ENCODE peak calls at places on chromosomes 12 and 14, in ten cellular contexts. P, U, N, G, L, Q, Z, F, D and O are unnamed samples.

GRCh38 chr14:91402278-91403068 is 15.1 kb downstream of the CCDC88C start:
- DNase-seq in P (no peak), U (peak; percentile 43), N (no peak), G (no peak), L (no peak), Q (no peak), Z (no peak), F (no peak), D (no peak), O (no peak)

GRCh38 chr12:74334770-74335169 is 202.9 kb upstream of the ATXN7L3B start:
- DNase-seq in P (peak; percentile 10), U (peak; percentile 18), N (peak; percentile 26), G (peak; percentile 64), L (no peak), Q (no peak), Z (no peak), F (peak; percentile 34), D (no peak), O (no peak)

GRCh38 chr12:70948236-70948975 is 27.9 kb upstream of the PTPRR start:
- DNase-seq in P (peak; percentile 17), U (no peak), N (no peak), G (no peak), L (no peak), Q (no peak), Z (no peak), F (peak; percentile 12), D (no peak), O (no peak)

GRCh38 chr12:69886101-69886500 is 61.1 kb downstream of the MYRFL start:
- DNase-seq in P (no peak), U (no peak), N (no peak), G (no peak), L (no peak), Q (no peak), Z (no peak), F (no peak), D (no peak), O (no peak)

GRCh38 chr12:2283910-2284309 is 231.1 kb downstream of the CACNA1C start:
- DNase-seq in P (no peak), U (peak; percentile 67), N (no peak), G (no peak), L (no peak), Q (no peak), Z (no peak), F (peak; percentile 67), D (no peak), O (peak; percentile 70)

GRCh38 chr14:61696753-61697318 is 1.5 kb downstream of the HIF1A start:
- DNase-seq in P (no peak), U (no peak), N (no peak), G (no peak), L (no peak), Q (no peak), Z (no peak), F (no peak), D (no peak), O (peak; percentile 65)

GRCh38 chr12:25106818-25107217 is 88.1 kb downstream of the DNAI7 start:
- DNase-seq in P (no peak), U (peak; percentile 27), N (no peak), G (no peak), L (no peak), Q (no peak), Z (no peak), F (no peak), D (no peak), O (no peak)

GRCh38 chr14:70186826-70187483 is 1.8 kb downstream of the SLC8A3 start:
- DNase-seq in P (peak; percentile 81), U (peak; percentile 7), N (no peak), G (no peak), L (no peak), Q (peak; percentile 62), Z (peak; percentile 49), F (no peak), D (no peak), O (no peak)

GRCh38 chr12:16473610-16474326 is 126.3 kb downstream of the MGST1 start:
- DNase-seq in P (no peak), U (peak; percentile 80), N (no peak), G (no peak), L (no peak), Q (no peak), Z (no peak), F (no peak), D (no peak), O (peak; percentile 52)

GRCh38 chr12:70756118-70756517 is 118.9 kb upstream of the PTPRB start:
- DNase-seq in P (no peak), U (peak; percentile 76), N (no peak), G (peak; percentile 92), L (no peak), Q (no peak), Z (no peak), F (peak; percentile 74), D (peak; percentile 73), O (peak; percentile 77)

GRCh38 chr12:15899282-15899870 is 11.8 kb upstream of the DERA start:
- DNase-seq in P (peak; percentile 50), U (peak; percentile 31), N (no peak), G (peak; percentile 25), L (no peak), Q (no peak), Z (peak; percentile 38), F (no peak), D (no peak), O (peak; percentile 57)

GRCh38 chr14:104998801-104999200 is 13.2 kb downstream of the CLBA1 start:
- DNase-seq in P (no peak), U (no peak), N (no peak), G (no peak), L (no peak), Q (no peak), Z (no peak), F (no peak), D (no peak), O (no peak)

GRCh38 chr12:107091989-107092641 is 1.2 kb downstream of the CRY1 start:
- DNase-seq in P (peak; percentile 91), U (peak; percentile 95), N (peak; percentile 96), G (peak; percentile 97), L (peak; percentile 86), Q (no peak), Z (peak; percentile 85), F (peak; percentile 91), D (peak; percentile 94), O (peak; percentile 95)

GRCh38 chr14:71166434-71166833 is 259.2 kb downstream of the PCNX1 start:
- DNase-seq in P (peak; percentile 86), U (peak; percentile 70), N (peak; percentile 8), G (peak; percentile 79), L (no peak), Q (no peak), Z (peak; percentile 57), F (peak; percentile 70), D (peak; percentile 77), O (peak; percentile 87)

GRCh38 chr12:58895053-58895452 is 25.3 kb downstream of the LRIG3 start:
- DNase-seq in P (no peak), U (no peak), N (no peak), G (no peak), L (no peak), Q (no peak), Z (no peak), F (no peak), D (no peak), O (no peak)

DNA sequence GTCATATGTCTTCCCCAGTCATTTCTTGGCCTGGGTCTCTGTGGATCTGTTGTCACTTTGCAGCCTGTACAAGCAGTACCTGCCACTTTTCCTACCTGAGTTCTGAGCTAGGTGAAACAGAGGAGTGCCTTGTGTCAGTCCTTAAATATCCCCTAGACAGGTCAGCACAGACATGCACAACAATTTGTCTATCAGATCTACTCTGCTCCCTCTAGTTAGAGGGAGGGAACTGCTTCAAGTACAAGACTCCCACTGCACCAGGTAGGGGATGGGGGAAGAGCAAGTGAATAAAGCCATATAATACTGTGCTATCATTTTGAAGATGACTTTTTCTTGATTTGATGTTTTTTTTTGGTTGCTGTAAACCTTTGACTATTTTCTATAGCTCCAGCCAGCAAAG is 39.4 kb downstream of the MIPOL1 start:
- DNase-seq in P (no peak), U (no peak), N (no peak), G (no peak), L (no peak), Q (no peak), Z (no peak), F (no peak), D (no peak), O (no peak)
- H3K27ac ChIP-seq in P (no peak overlapping the region), U (no peak overlapping the region), N (no peak overlapping the region), G (no peak overlapping the region), L (no peak overlapping the region), Q (no peak overlapping the region), Z (no peak overlapping the region), F (no peak overlapping the region), D (no peak overlapping the region), O (no peak overlapping the region)

DNA sequence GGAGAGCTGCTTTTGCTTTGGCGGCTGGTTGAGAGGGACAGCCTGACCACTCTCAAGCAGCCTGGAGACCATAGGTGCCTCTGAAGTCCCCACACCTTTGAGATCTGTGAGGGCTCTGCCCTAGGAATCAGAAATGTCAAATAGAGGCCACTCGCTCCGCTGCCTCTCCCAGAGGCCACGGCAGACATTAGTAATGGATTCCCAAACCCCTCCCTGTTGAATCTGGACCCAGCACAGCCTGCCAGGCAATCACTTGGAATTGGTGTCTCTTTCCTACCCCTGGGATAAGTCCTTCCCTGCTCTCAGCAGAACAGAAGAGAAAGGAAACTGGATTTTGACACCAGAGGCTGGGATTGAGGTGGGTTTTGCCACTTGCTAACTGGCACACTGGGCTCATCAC is 25.0 kb downstream of the MMAB start:
- DNase-seq in P (no peak), U (no peak), N (no peak), G (no peak), L (no peak), Q (no peak), Z (no peak), F (no peak), D (no peak), O (no peak)
- TF ChIP-seq EZH2 in P (no peak), U (no peak), N (no peak), G (no peak), L (no peak), Q (no peak), Z (no peak), F (no peak), D (no peak), O (no peak)

GRCh38 chr12:81288651-81289050 is 210.8 kb downstream of the ACSS3 start:
- DNase-seq in P (no peak), U (no peak), N (no peak), G (no peak), L (no peak), Q (no peak), Z (no peak), F (no peak), D (no peak), O (no peak)

DNA sequence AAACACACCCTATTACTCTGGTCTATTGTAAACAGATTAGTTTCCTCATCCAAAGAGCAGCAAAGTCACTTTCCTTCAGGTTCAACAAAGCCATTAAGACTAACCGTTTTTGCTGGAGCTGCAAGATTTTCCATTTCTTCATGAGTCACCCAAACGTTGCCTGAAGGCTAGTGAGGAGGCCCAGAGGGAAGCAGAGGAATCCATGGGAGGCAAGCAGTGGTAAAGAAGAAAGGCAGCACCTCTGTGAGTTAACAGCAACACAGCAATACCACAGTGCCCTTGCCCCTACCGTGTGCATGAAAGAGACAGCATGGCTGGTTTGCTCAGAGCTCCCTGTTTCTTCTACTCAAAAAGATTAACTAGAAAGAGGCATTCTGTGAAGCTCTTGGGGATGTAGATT is 206.3 kb downstream of the ACSS3 start:
- DNase-seq in P (peak; percentile 28), U (no peak), N (no peak), G (peak; percentile 8), L (no peak), Q (no peak), Z (peak; percentile 1), F (peak; percentile 9), D (peak; percentile 17), O (peak; percentile 11)
- H3K27ac ChIP-seq in P (no peak overlapping the region), U (no peak overlapping the region), N (no peak overlapping the region), G (no peak overlapping the region), L (no peak overlapping the region), Q (no peak overlapping the region), Z (no peak overlapping the region), F (no peak overlapping the region), D (no peak overlapping the region), O (no peak overlapping the region)

GRCh38 chr12:53985900-53986685 is 1.1 kb downstream of the HOXC10 start:
- DNase-seq in P (peak; percentile 67), U (no peak), N (no peak), G (no peak), L (no peak), Q (no peak), Z (no peak), F (no peak), D (no peak), O (peak; percentile 64)
- TF ChIP-seq EZH2 in P (peak; percentile 78), U (peak; percentile 85), N (no peak), G (no peak), L (no peak), Q (peak; percentile 99), Z (peak; percentile 99), F (peak; percentile 82), D (no peak), O (peak; percentile 49)